ENCODE peak calls at places on chromosomes 1 and 21, in nine cellular contexts. Y is brain microvascular endothelial cell, L is Panc1, F is choroid plexus epithelial cell, T is stomach, B is lung, C is left ventricle myocardium inferior, V is mucosa of descending colon, R is HepG2. H is an unnamed sample.

GRCh38 chr1:230915079-230915478 is 46.8 kb upstream of the C1orf198 start:
- DNase-seq in R (no peak), F (peak), B (no peak), Y (no peak), T (no peak), V (no peak), C (no peak), L (no peak), H (no peak)

GRCh38 chr1:239558559-239558958 is 172.2 kb downstream of the CHRM3 start:
- DNase-seq in V (no peak), F (no peak), C (no peak), L (no peak), R (no peak), Y (no peak), T (no peak), B (no peak), H (no peak)

GRCh38 chr1:32241011-32241763 is 5.8 kb upstream of the FAM167B start:
- DNase-seq in T (peak), F (peak), L (no peak), B (peak), V (peak), Y (peak), R (no peak), C (peak), H (no peak)

GRCh38 chr1:147825586-147825985 is 65.2 kb upstream of the GJA5 start:
- DNase-seq in V (no peak), C (no peak), R (no peak), F (no peak), L (no peak), Y (no peak), B (no peak), T (no peak), H (no peak)

GRCh38 chr1:147849097-147849873 is 53.3 kb upstream of the GJA8 start:
- DNase-seq in C (no peak), R (no peak), F (peak), L (no peak), Y (peak), V (no peak), T (no peak), B (no peak), H (no peak)

GRCh38 chr1:99170516-99170915 is 93.8 kb upstream of the PLPPR4 start:
- DNase-seq in Y (no peak), R (no peak), F (peak), L (no peak), C (no peak), V (no peak), T (no peak), B (no peak), H (no peak)

GRCh38 chr1:100322436-100323211 is 29.7 kb upstream of the CDC14A start:
- DNase-seq in Y (no peak), R (peak), V (no peak), B (no peak), L (no peak), F (peak), C (no peak), T (no peak), H (no peak)

GRCh38 chr21:28791595-28792282 is 200.9 kb downstream of the LTN1 start:
- DNase-seq in V (no peak), B (no peak), C (no peak), F (no peak), T (no peak), Y (no peak), R (no peak), L (no peak), H (no peak)

GRCh38 chr1:230208619-230209261 is 141.7 kb downstream of the GALNT2 start:
- DNase-seq in C (no peak), R (no peak), T (no peak), Y (no peak), V (no peak), B (no peak), L (no peak), F (no peak), H (no peak)

GRCh38 chr1:11478571-11479374 is at the start of gene DISP3:
- DNase-seq in R (peak), C (peak), L (no peak), F (peak), Y (peak), T (peak), V (peak), B (no peak), H (no peak)

GRCh38 chr1:22794691-22795090 is 84.1 kb downstream of the EPHB2 start:
- DNase-seq in L (no peak), Y (no peak), R (no peak), T (no peak), C (peak), B (no peak), F (no peak), V (peak), H (no peak)

GRCh38 chr21:45306832-45307571 is 19.3 kb upstream of the POFUT2 start:
- DNase-seq in B (peak), R (peak), Y (peak), F (peak), L (no peak), C (peak), V (peak), T (peak), H (peak)

GRCh38 chr1:185325413-185325812 is 8.4 kb upstream of the IVNS1ABP start:
- DNase-seq in V (no peak), F (no peak), L (no peak), Y (no peak), B (peak), T (no peak), R (peak), C (no peak), H (no peak)

GRCh38 chr1:237779356-237779755 is 111.4 kb downstream of the ZP4 start:
- DNase-seq in F (no peak), B (no peak), Y (no peak), C (no peak), T (no peak), L (no peak), R (no peak), V (no peak), H (no peak)

GRCh38 chr1:73674945-73675561 is 522.9 kb downstream of the LRRIQ3 start:
- DNase-seq in C (no peak), T (no peak), R (no peak), V (no peak), Y (no peak), F (peak), B (no peak), L (peak), H (no peak)

GRCh38 chr1:62725255-62725654 is 37.1 kb upstream of the DOCK7 start:
- DNase-seq in V (no peak), B (no peak), C (no peak), L (no peak), Y (peak), F (peak), T (no peak), R (no peak), H (no peak)

GRCh38 chr1:3716351-3716750 is 35.9 kb upstream of the CCDC27 start:
- DNase-seq in L (no peak), C (no peak), R (no peak), T (no peak), F (no peak), B (no peak), V (no peak), Y (no peak), H (no peak)

GRCh38 chr1:168236836-168237611 is 11.2 kb downstream of the SFT2D2 start:
- DNase-seq in C (no peak), T (no peak), L (no peak), V (no peak), Y (no peak), F (no peak), R (no peak), B (no peak), H (no peak)

GRCh38 chr1:7281821-7282220 is 489.3 kb upstream of the VAMP3 start:
- DNase-seq in Y (peak), L (no peak), B (peak), T (no peak), F (peak), V (no peak), C (no peak), R (no peak), H (peak)

GRCh38 chr1:15139654-15140350 is 13.7 kb upstream of the TMEM51 start:
- DNase-seq in T (peak), R (peak), Y (no peak), V (no peak), B (no peak), F (no peak), C (peak), L (no peak), H (no peak)

GRCh38 chr1:15146142-15146541 is 7.4 kb upstream of the TMEM51 start:
- DNase-seq in V (no peak), B (no peak), F (no peak), L (no peak), Y (no peak), R (no peak), C (no peak), T (peak), H (no peak)

GRCh38 chr1:15137807-15138206 is 15.7 kb upstream of the TMEM51 start:
- DNase-seq in C (no peak), R (no peak), V (no peak), L (no peak), T (no peak), F (no peak), B (no peak), Y (no peak), H (no peak)

GRCh38 chr1:15145327-15145726 is 8.2 kb upstream of the TMEM51 start:
- DNase-seq in C (no peak), Y (no peak), T (no peak), B (no peak), V (no peak), L (no peak), R (peak), F (no peak), H (no peak)

GRCh38 chr1:15141933-15142647 is 11.5 kb upstream of the TMEM51 start:
- DNase-seq in B (no peak), V (no peak), Y (no peak), F (peak), C (peak), L (no peak), T (peak), R (no peak), H (peak)
- TF ChIP-seq CTCF in B (no peak), V (no peak), Y (no peak), F (no peak), C (no peak), L (no peak), T (no peak), R (no peak), H (peak)

GRCh38 chr1:200029035-200029623 is 1.6 kb downstream of the NR5A2 start:
- DNase-seq in Y (no peak), T (peak), V (peak), C (no peak), B (no peak), R (no peak), F (no peak), L (no peak), H (no peak)
- H3K4me3 ChIP-seq in Y (peak), T (peak), V (peak), C (peak), B (peak), R (peak), F (peak), L (peak), H (peak)

GRCh38 chr1:40592107-40592773 is 60.8 kb downstream of the ZNF684 start:
- DNase-seq in L (no peak), R (peak), T (no peak), F (peak), V (no peak), C (no peak), B (no peak), Y (peak), H (no peak)
- TF ChIP-seq CTCF in L (peak), R (peak), T (no peak), F (peak), V (no peak), C (peak), B (peak), Y (peak), H (peak)

DNA sequence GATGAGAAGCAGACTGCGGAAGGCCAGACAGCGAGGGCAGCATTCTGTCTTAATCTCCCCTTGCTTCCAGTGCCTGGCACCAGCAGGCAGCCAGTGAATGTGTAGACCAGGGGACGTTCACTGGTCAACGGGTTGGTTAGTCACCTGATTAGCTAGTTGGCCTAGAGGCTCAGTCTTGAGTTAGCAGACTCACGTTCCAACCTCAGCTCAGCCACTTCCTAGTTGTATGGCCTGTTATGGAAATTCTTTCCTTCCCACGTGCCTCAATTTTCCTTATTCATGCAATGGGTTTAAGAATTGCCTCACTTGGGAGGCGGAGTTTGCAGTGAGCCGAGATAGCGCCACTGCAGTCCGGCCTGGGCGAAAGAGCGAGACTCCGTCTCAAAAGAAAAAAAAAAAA is 249.6 kb upstream of the TMEM51 start:
- DNase-seq in T (no peak), Y (no peak), F (no peak), L (no peak), V (no peak), R (no peak), B (no peak), C (no peak), H (no peak)
- H3K4me3 ChIP-seq in T (no peak), Y (no peak), F (no peak), L (no peak), V (no peak), R (no peak), B (no peak), C (no peak), H (no peak)

GRCh38 chr1:116854294-116854693 is 55.4 kb upstream of the PTGFRN start:
- DNase-seq in V (no peak), F (peak), T (no peak), R (no peak), C (no peak), Y (no peak), L (no peak), B (no peak), H (no peak)
- TF ChIP-seq CTCF in V (no peak), F (peak), T (peak), R (no peak), C (peak), Y (no peak), L (peak), B (no peak), H (no peak)

GRCh38 chr21:33360871-33361602 is 36.3 kb downstream of the IFNAR1 start:
- DNase-seq in R (peak), C (peak), V (peak), B (peak), T (peak), Y (peak), L (peak), F (peak), H (peak)
- H3K4me3 ChIP-seq in R (peak), C (peak), V (no peak), B (no peak), T (peak), Y (no peak), L (peak), F (no peak), H (no peak)

GRCh38 chr1:93001893-93002292 is 40.6 kb upstream of the DIPK1A start:
- DNase-seq in C (no peak), F (no peak), V (no peak), Y (no peak), T (no peak), L (no peak), R (no peak), B (no peak), H (no peak)
- TF ChIP-seq CTCF in C (no peak), F (no peak), V (no peak), Y (no peak), T (no peak), L (no peak), R (peak), B (no peak), H (no peak)

GRCh38 chr1:233113009-233113712 is 162.8 kb downstream of the NTPCR start:
- DNase-seq in C (peak), B (peak), T (peak), L (peak), F (peak), Y (peak), V (peak), R (peak), H (peak)
- H3K4me3 ChIP-seq in C (peak), B (no peak), T (no peak), L (no peak), F (no peak), Y (peak), V (no peak), R (no peak), H (no peak)